ENCODE peak calls at places on chromosomes 3 and 15, in six cellular contexts. One of them, this sample, is unnamed.

GRCh38 chr3:186520436-186520835 is 23.7 kb downstream of the CRYGS start:
- DNase-seq in psoas muscle: no peak
- DNase-seq in GM23338: no peak
- DNase-seq in right atrium auricular region: no peak
- DNase-seq in choroid plexus epithelial cell: no peak
- DNase-seq in BJ: no peak
- DNase-seq in this sample: no peak

GRCh38 chr3:111156506-111156905 is 84.9 kb downstream of the NECTIN3 start:
- DNase-seq in psoas muscle: no peak
- DNase-seq in GM23338: peak
- DNase-seq in right atrium auricular region: no peak
- DNase-seq in choroid plexus epithelial cell: peak
- DNase-seq in BJ: no peak
- DNase-seq in this sample: no peak

GRCh38 chr3:188796122-188796631 is 375.6 kb upstream of the TPRG1 start:
- DNase-seq in psoas muscle: no peak
- DNase-seq in GM23338: no peak
- DNase-seq in right atrium auricular region: no peak
- DNase-seq in choroid plexus epithelial cell: peak
- DNase-seq in BJ: peak
- DNase-seq in this sample: peak

GRCh38 chr3:107982165-107982564 is 108.7 kb downstream of the CD47 start:
- DNase-seq in psoas muscle: no peak
- DNase-seq in GM23338: no peak
- DNase-seq in right atrium auricular region: no peak
- DNase-seq in choroid plexus epithelial cell: no peak
- DNase-seq in BJ: no peak
- DNase-seq in this sample: no peak

GRCh38 chr3:58144478-58145142 is 66.2 kb downstream of the DNASE1L3 start:
- DNase-seq in psoas muscle: no peak
- DNase-seq in GM23338: no peak
- DNase-seq in right atrium auricular region: no peak
- DNase-seq in choroid plexus epithelial cell: peak
- DNase-seq in BJ: no peak
- DNase-seq in this sample: no peak

GRCh38 chr15:63155486-63155885 is 1.8 kb downstream of the RPS27L start:
- DNase-seq in psoas muscle: no peak
- DNase-seq in GM23338: no peak
- DNase-seq in right atrium auricular region: no peak
- DNase-seq in choroid plexus epithelial cell: no peak
- DNase-seq in BJ: no peak
- DNase-seq in this sample: no peak

GRCh38 chr3:13718000-13718399 is 161.9 kb downstream of the WNT7A start:
- DNase-seq in psoas muscle: no peak
- DNase-seq in GM23338: no peak
- DNase-seq in right atrium auricular region: peak
- DNase-seq in choroid plexus epithelial cell: no peak
- DNase-seq in BJ: no peak
- DNase-seq in this sample: no peak

GRCh38 chr15:69613182-69613581 is 160.6 kb downstream of the RPLP1 start:
- DNase-seq in psoas muscle: no peak
- DNase-seq in GM23338: no peak
- DNase-seq in right atrium auricular region: no peak
- DNase-seq in choroid plexus epithelial cell: no peak
- DNase-seq in BJ: no peak
- DNase-seq in this sample: no peak

GRCh38 chr3:32376098-32376497 is 15.6 kb upstream of the CMTM7 start:
- DNase-seq in psoas muscle: no peak
- DNase-seq in GM23338: no peak
- DNase-seq in right atrium auricular region: no peak
- DNase-seq in choroid plexus epithelial cell: no peak
- DNase-seq in BJ: no peak
- DNase-seq in this sample: no peak

GRCh38 chr3:52099006-52099405 is 42.6 kb upstream of the DUSP7 start:
- DNase-seq in psoas muscle: peak
- DNase-seq in GM23338: no peak
- DNase-seq in right atrium auricular region: no peak
- DNase-seq in choroid plexus epithelial cell: no peak
- DNase-seq in BJ: no peak
- DNase-seq in this sample: no peak

GRCh38 chr3:150434263-150434662 is 26.2 kb downstream of the TSC22D2 start:
- DNase-seq in psoas muscle: no peak
- DNase-seq in GM23338: no peak
- DNase-seq in right atrium auricular region: no peak
- DNase-seq in choroid plexus epithelial cell: no peak
- DNase-seq in BJ: no peak
- DNase-seq in this sample: no peak

GRCh38 chr3:28267984-28268849 is 26.8 kb downstream of the CMC1 start:
- DNase-seq in psoas muscle: no peak
- DNase-seq in GM23338: peak
- DNase-seq in right atrium auricular region: no peak
- DNase-seq in choroid plexus epithelial cell: no peak
- DNase-seq in BJ: no peak
- DNase-seq in this sample: no peak

GRCh38 chr15:74464897-74465296 is 3.9 kb upstream of the UBL7 start:
- DNase-seq in psoas muscle: no peak
- DNase-seq in GM23338: no peak
- DNase-seq in right atrium auricular region: no peak
- DNase-seq in choroid plexus epithelial cell: no peak
- DNase-seq in BJ: no peak
- DNase-seq in this sample: no peak

GRCh38 chr3:16739416-16740091 is 134.3 kb upstream of the DAZL start:
- DNase-seq in psoas muscle: no peak
- DNase-seq in GM23338: no peak
- DNase-seq in right atrium auricular region: no peak
- DNase-seq in choroid plexus epithelial cell: peak
- DNase-seq in BJ: no peak
- DNase-seq in this sample: peak

GRCh38 chr15:92451225-92451825 is 57.6 kb downstream of the ST8SIA2 start:
- DNase-seq in psoas muscle: no peak
- DNase-seq in GM23338: no peak
- DNase-seq in right atrium auricular region: no peak
- DNase-seq in choroid plexus epithelial cell: peak
- DNase-seq in BJ: no peak
- DNase-seq in this sample: peak

GRCh38 chr3:133540896-133541674 is 32.4 kb upstream of the CDV3 start:
- DNase-seq in psoas muscle: no peak
- DNase-seq in GM23338: no peak
- DNase-seq in right atrium auricular region: no peak
- DNase-seq in choroid plexus epithelial cell: no peak
- DNase-seq in BJ: no peak
- DNase-seq in this sample: no peak

GRCh38 chr3:169664034-169664820 is 715 bp upstream of the MECOM start:
- DNase-seq in psoas muscle: no peak
- DNase-seq in GM23338: peak
- DNase-seq in right atrium auricular region: no peak
- DNase-seq in choroid plexus epithelial cell: peak
- DNase-seq in BJ: no peak
- DNase-seq in this sample: no peak

GRCh38 chr15:99421758-99422157 is 144.0 kb upstream of the MEF2A start:
- DNase-seq in psoas muscle: no peak
- DNase-seq in GM23338: no peak
- DNase-seq in right atrium auricular region: no peak
- DNase-seq in choroid plexus epithelial cell: no peak
- DNase-seq in BJ: no peak
- DNase-seq in this sample: no peak

GRCh38 chr3:19885468-19885867 is 48.5 kb downstream of the EFHB start:
- DNase-seq in psoas muscle: no peak
- DNase-seq in GM23338: peak
- DNase-seq in right atrium auricular region: no peak
- DNase-seq in choroid plexus epithelial cell: peak
- DNase-seq in BJ: no peak
- DNase-seq in this sample: no peak

GRCh38 chr3:41987627-41988026 is 25.7 kb upstream of the ULK4 start:
- DNase-seq in psoas muscle: no peak
- DNase-seq in GM23338: no peak
- DNase-seq in right atrium auricular region: no peak
- DNase-seq in choroid plexus epithelial cell: no peak
- DNase-seq in BJ: no peak
- DNase-seq in this sample: no peak

GRCh38 chr15:99443768-99444446 is 121.9 kb upstream of the MEF2A start:
- DNase-seq in psoas muscle: no peak
- DNase-seq in GM23338: no peak
- DNase-seq in right atrium auricular region: peak
- DNase-seq in choroid plexus epithelial cell: no peak
- DNase-seq in BJ: no peak
- DNase-seq in this sample: peak

DNA sequence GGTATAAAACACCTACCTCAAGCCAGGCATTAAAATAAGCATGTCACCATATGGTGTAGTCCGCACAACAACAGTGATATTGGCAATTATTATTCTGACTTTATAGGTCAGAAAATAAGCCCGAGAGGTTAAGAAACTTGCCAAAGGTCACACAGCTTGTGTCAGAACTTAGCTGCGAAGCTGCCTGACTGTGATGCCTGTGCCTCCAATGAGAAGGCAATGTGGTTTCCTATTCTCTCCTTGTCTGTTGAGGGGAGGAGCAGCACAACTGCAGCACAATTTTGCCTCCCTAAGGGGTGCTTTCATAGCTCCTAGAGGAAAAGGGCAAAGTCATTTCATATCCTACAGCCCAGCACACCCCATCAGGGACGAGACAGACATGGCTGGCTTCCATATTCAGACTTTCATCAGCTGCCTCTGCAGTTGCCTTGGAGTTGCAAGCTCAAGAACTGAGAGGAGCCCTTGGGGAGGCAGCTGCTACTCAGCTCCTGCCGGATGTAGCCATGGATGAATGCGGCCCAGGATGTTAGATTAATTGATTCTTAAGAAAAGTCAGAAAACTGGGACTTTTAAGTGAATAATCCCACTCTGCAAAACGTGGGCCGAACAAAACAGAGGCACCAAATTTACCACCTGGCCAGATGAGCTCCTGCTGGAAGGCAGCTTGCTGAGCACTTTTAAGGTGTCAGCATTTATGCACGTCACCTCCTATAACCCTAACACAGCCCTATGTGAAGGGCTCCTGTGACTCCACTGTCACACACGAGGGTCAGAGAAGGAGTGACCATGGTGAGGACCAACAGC is 38.5 kb downstream of the MYO5C start:
- DNase-seq in psoas muscle: no peak
- DNase-seq in GM23338: peak
- DNase-seq in right atrium auricular region: no peak
- DNase-seq in choroid plexus epithelial cell: no peak
- DNase-seq in BJ: no peak
- DNase-seq in this sample: no peak
- H3K4me3 ChIP-seq in psoas muscle: peak
- H3K4me3 ChIP-seq in GM23338: no peak
- H3K4me3 ChIP-seq in right atrium auricular region: no peak
- H3K4me3 ChIP-seq in choroid plexus epithelial cell: no peak
- H3K4me3 ChIP-seq in BJ: no peak
- H3K4me3 ChIP-seq in this sample: no peak

DNA sequence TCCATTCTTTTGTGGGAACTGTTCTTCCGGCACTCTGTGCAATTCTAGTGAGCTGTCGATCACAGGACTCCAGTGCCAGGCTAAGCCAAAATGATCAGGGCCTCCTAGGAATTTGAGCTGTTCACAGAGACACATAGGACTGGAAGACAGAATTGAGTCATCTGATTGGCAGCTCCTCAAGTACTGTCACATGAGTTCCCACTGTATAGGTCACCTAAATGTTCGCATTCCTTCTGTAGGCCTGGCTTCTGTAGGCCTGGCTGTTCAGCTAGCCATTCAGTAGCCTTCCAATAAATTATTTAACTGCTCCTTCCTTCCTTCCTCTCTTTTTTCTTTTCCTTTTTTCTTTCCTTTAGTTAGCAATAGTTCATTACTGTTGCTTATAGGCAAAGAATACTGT is 4.3 kb downstream of the PROS1 start:
- DNase-seq in psoas muscle: no peak
- DNase-seq in GM23338: no peak
- DNase-seq in right atrium auricular region: no peak
- DNase-seq in choroid plexus epithelial cell: peak
- DNase-seq in BJ: no peak
- DNase-seq in this sample: no peak
- H3K4me3 ChIP-seq in psoas muscle: no peak
- H3K4me3 ChIP-seq in GM23338: no peak
- H3K4me3 ChIP-seq in right atrium auricular region: no peak
- H3K4me3 ChIP-seq in choroid plexus epithelial cell: no peak
- H3K4me3 ChIP-seq in BJ: no peak
- H3K4me3 ChIP-seq in this sample: no peak

GRCh38 chr15:96349034-96349932 is 18.8 kb downstream of the NR2F2 start:
- DNase-seq in psoas muscle: no peak
- DNase-seq in GM23338: no peak
- DNase-seq in right atrium auricular region: no peak
- DNase-seq in choroid plexus epithelial cell: peak
- DNase-seq in BJ: no peak
- DNase-seq in this sample: no peak

GRCh38 chr15:96345560-96346389 is 15.3 kb downstream of the NR2F2 start:
- DNase-seq in psoas muscle: peak
- DNase-seq in GM23338: peak
- DNase-seq in right atrium auricular region: peak
- DNase-seq in choroid plexus epithelial cell: peak
- DNase-seq in BJ: no peak
- DNase-seq in this sample: no peak

GRCh38 chr15:96346409-96346808 is 15.9 kb downstream of the NR2F2 start:
- DNase-seq in psoas muscle: no peak
- DNase-seq in GM23338: no peak
- DNase-seq in right atrium auricular region: no peak
- DNase-seq in choroid plexus epithelial cell: peak
- DNase-seq in BJ: no peak
- DNase-seq in this sample: no peak

GRCh38 chr15:96348112-96349027 is 17.9 kb downstream of the NR2F2 start:
- DNase-seq in psoas muscle: no peak
- DNase-seq in GM23338: peak
- DNase-seq in right atrium auricular region: no peak
- DNase-seq in choroid plexus epithelial cell: peak
- DNase-seq in BJ: no peak
- DNase-seq in this sample: no peak

GRCh38 chr15:96347181-96348111 is 16.9 kb downstream of the NR2F2 start:
- DNase-seq in psoas muscle: peak
- DNase-seq in GM23338: peak
- DNase-seq in right atrium auricular region: no peak
- DNase-seq in choroid plexus epithelial cell: peak
- DNase-seq in BJ: no peak
- DNase-seq in this sample: no peak
- H3K4me3 ChIP-seq in psoas muscle: peak
- H3K4me3 ChIP-seq in GM23338: peak
- H3K4me3 ChIP-seq in right atrium auricular region: peak
- H3K4me3 ChIP-seq in choroid plexus epithelial cell: peak
- H3K4me3 ChIP-seq in BJ: no peak
- H3K4me3 ChIP-seq in this sample: no peak

GRCh38 chr3:49173116-49173791 is 1.9 kb downstream of the KLHDC8B start:
- DNase-seq in psoas muscle: no peak
- DNase-seq in GM23338: peak
- DNase-seq in right atrium auricular region: peak
- DNase-seq in choroid plexus epithelial cell: peak
- DNase-seq in BJ: no peak
- DNase-seq in this sample: no peak

GRCh38 chr3:49175530-49175929 is 4.1 kb downstream of the KLHDC8B start:
- DNase-seq in psoas muscle: no peak
- DNase-seq in GM23338: no peak
- DNase-seq in right atrium auricular region: no peak
- DNase-seq in choroid plexus epithelial cell: no peak
- DNase-seq in BJ: no peak
- DNase-seq in this sample: no peak

GRCh38 chr3:49172616-49173041 is 1.2 kb downstream of the KLHDC8B start:
- DNase-seq in psoas muscle: no peak
- DNase-seq in GM23338: no peak
- DNase-seq in right atrium auricular region: no peak
- DNase-seq in choroid plexus epithelial cell: no peak
- DNase-seq in BJ: no peak
- DNase-seq in this sample: no peak

GRCh38 chr3:49174586-49174985 is 3.2 kb downstream of the KLHDC8B start:
- DNase-seq in psoas muscle: no peak
- DNase-seq in GM23338: no peak
- DNase-seq in right atrium auricular region: no peak
- DNase-seq in choroid plexus epithelial cell: no peak
- DNase-seq in BJ: no peak
- DNase-seq in this sample: no peak

GRCh38 chr3:49173792-49174170 is 2.4 kb downstream of the KLHDC8B start:
- DNase-seq in psoas muscle: no peak
- DNase-seq in GM23338: no peak
- DNase-seq in right atrium auricular region: no peak
- DNase-seq in choroid plexus epithelial cell: peak
- DNase-seq in BJ: no peak
- DNase-seq in this sample: no peak
- H3K4me3 ChIP-seq in psoas muscle: peak
- H3K4me3 ChIP-seq in GM23338: peak
- H3K4me3 ChIP-seq in right atrium auricular region: peak
- H3K4me3 ChIP-seq in choroid plexus epithelial cell: no peak
- H3K4me3 ChIP-seq in BJ: no peak
- H3K4me3 ChIP-seq in this sample: no peak

This sample was measured in skeletal muscle cell.